ENCODE peak calls at places on chromosomes 3 and 15, in four cellular contexts. E is mesendoderm, Z is IMR-90, O is H1. F is an unnamed sample.

GRCh38 chr3:36155515-36155914 is 224.8 kb upstream of the STAC start:
- DNase-seq in E (no peak), Z (no peak), O (no peak), F (no peak)

GRCh38 chr15:95557226-95558046 is 773.1 kb upstream of the NR2F2 start:
- DNase-seq in Z (peak), O (no peak), E (peak), F (no peak)

GRCh38 chr15:65937476-65937875 is 68.2 kb downstream of the RAB11A start:
- DNase-seq in Z (peak), E (no peak), O (no peak), F (no peak)

GRCh38 chr3:126111566-126112475 is 27.9 kb upstream of the SLC41A3 start:
- DNase-seq in Z (no peak), O (no peak), E (no peak), F (peak)

GRCh38 chr3:102904629-102905028 is 469.8 kb downstream of the ZPLD1 start:
- DNase-seq in E (no peak), O (no peak), Z (no peak), F (no peak)

GRCh38 chr3:4820296-4821121 is 158.7 kb upstream of the BHLHE40 start:
- DNase-seq in O (no peak), Z (no peak), E (no peak), F (no peak)

GRCh38 chr3:14290631-14291385 is 111.6 kb upstream of the SLC6A6 start:
- DNase-seq in O (no peak), E (peak), Z (no peak), F (no peak)

GRCh38 chr3:48686538-48687219 is 964 bp upstream of the NCKIPSD start:
- DNase-seq in O (no peak), E (no peak), Z (peak), F (no peak)

GRCh38 chr3:112610121-112610520 is 30.8 kb downstream of the CCDC80 start:
- DNase-seq in Z (peak), O (no peak), E (no peak), F (no peak)

GRCh38 chr3:71585126-71585525 is 1.6 kb upstream of the FOXP1 start:
- DNase-seq in E (no peak), O (no peak), Z (no peak), F (no peak)

GRCh38 chr3:46883252-46884185 is 6.0 kb downstream of the PTH1R start:
- DNase-seq in O (no peak), Z (no peak), E (peak), F (no peak)

GRCh38 chr15:63597033-63597790 is at the start of gene FBXL22:
- DNase-seq in Z (peak), O (no peak), E (no peak), F (peak)

GRCh38 chr15:56772868-56773639 is 39.7 kb upstream of the ZNF280D start:
- DNase-seq in Z (peak), O (no peak), E (peak), F (no peak)

GRCh38 chr15:60476713-60477112 is 2.2 kb downstream of the ICE2 start:
- DNase-seq in E (no peak), O (no peak), Z (peak), F (no peak)

GRCh38 chr15:73683624-73684536 is at the start of gene CD276:
- DNase-seq in Z (peak), E (peak), O (no peak), F (peak)

GRCh38 chr3:177599331-177599730 is 402.0 kb upstream of the TBL1XR1 start:
- DNase-seq in E (no peak), Z (no peak), O (no peak), F (no peak)

GRCh38 chr3:55662683-55663082 is 175.6 kb upstream of the WNT5A start:
- DNase-seq in Z (peak), O (no peak), E (no peak), F (no peak)

GRCh38 chr15:99251436-99251821 is at the start of gene LRRC28:
- DNase-seq in Z (no peak), E (no peak), O (no peak), F (no peak)

GRCh38 chr3:197406266-197406665 is 107.9 kb upstream of the DLG1 start:
- DNase-seq in O (no peak), Z (no peak), E (no peak), F (no peak)

GRCh38 chr3:60917136-60917535 is 334.1 kb downstream of the FHIT start:
- DNase-seq in E (no peak), Z (no peak), O (no peak), F (no peak)

GRCh38 chr3:127360647-127361046 is 72.8 kb upstream of the PRR20G start:
- DNase-seq in Z (no peak), E (no peak), O (no peak), F (no peak)

GRCh38 chr3:127363171-127363570 is 75.3 kb upstream of the PRR20G start:
- DNase-seq in Z (no peak), O (no peak), E (no peak), F (no peak)

GRCh38 chr3:127356381-127356780 is 68.5 kb upstream of the PRR20G start:
- DNase-seq in Z (no peak), E (no peak), O (no peak), F (no peak)

GRCh38 chr3:127354761-127355160 is 66.9 kb upstream of the PRR20G start:
- DNase-seq in Z (no peak), E (no peak), O (no peak), F (no peak)

DNA sequence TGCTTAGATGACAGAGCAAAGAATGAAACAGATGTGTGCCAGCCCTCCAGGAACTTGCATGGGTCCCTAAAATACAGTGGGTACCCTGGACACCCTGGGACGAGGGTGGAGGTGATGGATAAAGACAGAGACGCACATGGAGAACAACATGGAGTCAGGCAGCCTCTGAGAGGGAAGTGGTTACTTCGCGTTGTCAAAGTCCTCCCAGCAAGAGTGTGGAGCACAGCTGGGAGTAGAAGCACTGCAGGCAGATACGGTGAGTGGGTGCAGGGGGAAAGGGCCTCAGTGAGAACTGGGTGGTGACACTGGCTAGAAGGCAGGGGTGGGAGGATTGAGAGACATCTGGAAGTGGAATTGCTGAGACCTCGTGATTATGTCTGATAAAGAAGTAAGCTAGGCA is 70.8 kb upstream of the PRR20G start:
- DNase-seq in O (no peak), Z (no peak), E (no peak), F (no peak)
- H3K56ac ChIP-seq in O (no peak), Z (no peak), E (no peak), F (no peak)

DNA sequence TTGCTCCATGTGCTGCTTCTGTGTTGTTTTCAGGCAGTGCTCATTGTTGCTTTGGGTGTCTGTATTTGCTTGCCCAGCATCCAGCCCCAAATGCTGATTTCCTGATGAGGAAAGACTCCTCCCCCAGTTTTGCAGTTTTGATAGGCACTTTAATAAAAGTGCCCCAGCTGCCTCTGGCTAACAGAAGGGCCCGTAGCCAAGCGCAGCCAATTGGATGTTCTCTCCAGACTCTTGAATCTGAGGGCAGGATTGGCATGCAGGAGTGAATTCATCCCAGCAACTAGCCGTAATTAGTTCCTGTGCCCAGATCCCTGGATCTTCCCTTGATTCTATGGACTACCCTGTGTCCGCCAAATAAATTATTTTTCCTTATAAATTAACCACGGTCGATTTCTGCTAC is 14.8 kb upstream of the SEMA5B start:
- DNase-seq in O (no peak), E (no peak), Z (no peak), F (no peak)
- H3K56ac ChIP-seq in O (no peak), E (no peak), Z (no peak), F (no peak)

GRCh38 chr15:43390723-43391122 is 19.8 kb downstream of the TUBGCP4 start:
- DNase-seq in Z (peak), E (no peak), O (no peak), F (no peak)
- H3K56ac ChIP-seq in Z (no peak), E (no peak), O (no peak), F (no peak)

GRCh38 chr3:188185717-188186236 is 31.8 kb downstream of the LPP start:
- DNase-seq in O (no peak), E (peak), Z (no peak), F (no peak)

GRCh38 chr3:188183452-188183851 is 29.5 kb downstream of the LPP start:
- DNase-seq in E (no peak), Z (no peak), O (no peak), F (no peak)

GRCh38 chr3:188184649-188185048 is 30.7 kb downstream of the LPP start:
- DNase-seq in Z (no peak), E (no peak), O (no peak), F (no peak)

GRCh38 chr3:188187055-188187454 is 33.1 kb downstream of the LPP start:
- DNase-seq in E (no peak), O (no peak), Z (no peak), F (no peak)

DNA sequence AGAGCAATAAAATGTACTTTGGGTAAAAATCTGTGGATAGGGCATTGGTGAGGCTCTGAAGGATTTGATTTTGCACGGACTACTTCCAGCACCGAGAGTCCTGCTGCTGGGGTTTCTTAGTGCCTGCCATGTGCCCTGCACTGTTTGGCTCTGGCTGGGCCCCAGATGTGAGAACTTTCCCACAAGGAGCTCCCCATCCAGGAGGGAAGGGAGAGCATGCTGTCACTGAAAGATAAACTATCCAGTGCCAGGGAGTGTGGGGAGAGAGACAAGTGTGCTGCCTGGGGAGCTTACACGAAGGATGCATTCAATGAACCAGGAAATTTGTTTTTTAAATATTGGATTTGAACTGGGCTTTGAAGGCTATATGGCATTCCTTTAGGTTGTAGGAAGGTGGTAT is 30.2 kb downstream of the LPP start:
- DNase-seq in E (no peak), Z (no peak), O (no peak), F (no peak)
- H3K56ac ChIP-seq in E (no peak), Z (no peak), O (no peak), F (no peak)

GRCh38 chr15:85172846-85173490 is 191.3 kb downstream of the PDE8A start:
- DNase-seq in O (no peak), E (no peak), Z (no peak), F (no peak)

GRCh38 chr15:85179700-85180099 is 198.0 kb downstream of the PDE8A start:
- DNase-seq in E (no peak), Z (no peak), O (no peak), F (no peak)

GRCh38 chr15:85171736-85172135 is 190.1 kb downstream of the PDE8A start:
- DNase-seq in E (peak), O (no peak), Z (no peak), F (no peak)

GRCh38 chr15:85178366-85178765 is 196.7 kb downstream of the PDE8A start:
- DNase-seq in E (no peak), O (no peak), Z (no peak), F (no peak)

DNA sequence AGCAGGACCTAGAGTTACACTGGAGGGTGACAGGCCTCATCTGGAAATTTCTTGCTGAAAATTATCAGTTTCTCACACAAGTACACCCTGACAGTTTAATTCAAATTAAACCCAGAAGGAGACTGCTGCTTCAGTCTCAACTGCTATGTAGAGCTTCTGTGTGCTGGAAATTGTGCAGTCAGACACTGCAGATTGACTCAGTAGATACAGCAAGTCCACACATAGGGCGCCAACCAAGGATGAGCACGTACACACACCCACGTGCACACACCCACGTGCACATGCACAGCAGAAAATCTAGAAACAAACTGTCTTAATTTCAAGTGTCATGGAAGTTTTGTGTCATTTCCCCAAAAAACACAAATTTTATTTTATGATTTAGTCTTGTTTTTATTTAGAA is 192.9 kb downstream of the PDE8A start:
- DNase-seq in Z (no peak), E (no peak), O (no peak), F (no peak)
- H3K56ac ChIP-seq in Z (no peak), E (no peak), O (no peak), F (no peak)

DNA sequence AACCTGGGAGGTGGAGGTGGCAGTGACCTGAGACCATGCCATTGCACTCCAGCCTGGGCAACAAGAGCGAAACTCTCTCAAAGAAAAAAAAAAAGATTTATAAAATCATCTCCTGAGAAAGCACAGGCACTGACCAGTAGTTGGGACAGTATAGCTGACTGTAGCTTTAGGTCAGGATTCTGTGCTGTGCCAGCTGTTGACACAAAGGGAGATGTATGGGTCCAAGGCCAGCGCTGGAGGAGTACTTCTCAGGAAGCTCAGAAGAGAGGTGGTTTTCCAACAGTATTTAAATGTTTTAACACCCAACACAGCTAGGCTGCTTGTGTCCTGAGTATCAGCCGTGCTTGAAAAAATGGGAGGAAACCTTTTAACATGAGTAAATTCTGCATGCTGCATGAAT is 6.4 kb downstream of the RAMAC start:
- DNase-seq in E (no peak), Z (no peak), O (no peak), F (no peak)
- H3K56ac ChIP-seq in E (no peak), Z (no peak), O (no peak), F (no peak)

GRCh38 chr3:66423791-66424190 is 77.0 kb downstream of the LRIG1 start:
- DNase-seq in E (no peak), Z (peak), O (no peak), F (no peak)
- H3K56ac ChIP-seq in E (no peak), Z (no peak), O (no peak), F (no peak)

F was measured in H9.